ENCODE peak calls at places on chromosomes 3 and 15, in nine cellular contexts. One of them, this sample, is unnamed.

GRCh38 chr3:76554717-76555116 is 485.2 kb upstream of the ROBO2 start:
- DNase-seq in kidney: no peak
- DNase-seq in gastrocnemius medialis: no peak
- DNase-seq in adrenal gland: no peak
- DNase-seq in brain microvascular endothelial cell: peak
- DNase-seq in CD8-positive, alpha-beta T cell: no peak
- DNase-seq in cardiac muscle cell: no peak
- DNase-seq in heart left ventricle: no peak
- DNase-seq in sigmoid colon: no peak
- DNase-seq in this sample: no peak

GRCh38 chr15:101133751-101134261 is 118.0 kb downstream of the CHSY1 start:
- DNase-seq in kidney: peak
- DNase-seq in gastrocnemius medialis: no peak
- DNase-seq in adrenal gland: no peak
- DNase-seq in brain microvascular endothelial cell: no peak
- DNase-seq in CD8-positive, alpha-beta T cell: no peak
- DNase-seq in cardiac muscle cell: no peak
- DNase-seq in heart left ventricle: no peak
- DNase-seq in sigmoid colon: no peak
- DNase-seq in this sample: no peak

GRCh38 chr15:56832125-56832524 is 86.3 kb upstream of the TCF12 start:
- DNase-seq in kidney: no peak
- DNase-seq in gastrocnemius medialis: peak
- DNase-seq in adrenal gland: peak
- DNase-seq in brain microvascular endothelial cell: no peak
- DNase-seq in CD8-positive, alpha-beta T cell: no peak
- DNase-seq in cardiac muscle cell: no peak
- DNase-seq in heart left ventricle: peak
- DNase-seq in sigmoid colon: peak
- DNase-seq in this sample: peak

GRCh38 chr3:165389653-165390052 is 193.5 kb upstream of the SLITRK3 start:
- DNase-seq in kidney: no peak
- DNase-seq in gastrocnemius medialis: no peak
- DNase-seq in adrenal gland: no peak
- DNase-seq in brain microvascular endothelial cell: no peak
- DNase-seq in CD8-positive, alpha-beta T cell: no peak
- DNase-seq in cardiac muscle cell: no peak
- DNase-seq in heart left ventricle: no peak
- DNase-seq in sigmoid colon: no peak
- DNase-seq in this sample: no peak

GRCh38 chr15:78242128-78242527 is 7.8 kb upstream of the ACSBG1 start:
- DNase-seq in kidney: no peak
- DNase-seq in gastrocnemius medialis: no peak
- DNase-seq in adrenal gland: no peak
- DNase-seq in brain microvascular endothelial cell: no peak
- DNase-seq in CD8-positive, alpha-beta T cell: no peak
- DNase-seq in cardiac muscle cell: peak
- DNase-seq in heart left ventricle: no peak
- DNase-seq in sigmoid colon: peak
- DNase-seq in this sample: no peak

GRCh38 chr3:54557538-54558419 is 370.1 kb downstream of the LRTM1 start:
- DNase-seq in kidney: no peak
- DNase-seq in gastrocnemius medialis: no peak
- DNase-seq in adrenal gland: no peak
- DNase-seq in brain microvascular endothelial cell: no peak
- DNase-seq in CD8-positive, alpha-beta T cell: no peak
- DNase-seq in cardiac muscle cell: no peak
- DNase-seq in heart left ventricle: no peak
- DNase-seq in sigmoid colon: no peak
- DNase-seq in this sample: no peak

GRCh38 chr3:188888321-188889056 is 283.3 kb upstream of the TPRG1 start:
- DNase-seq in kidney: no peak
- DNase-seq in gastrocnemius medialis: no peak
- DNase-seq in adrenal gland: no peak
- DNase-seq in brain microvascular endothelial cell: no peak
- DNase-seq in CD8-positive, alpha-beta T cell: no peak
- DNase-seq in cardiac muscle cell: no peak
- DNase-seq in heart left ventricle: no peak
- DNase-seq in sigmoid colon: no peak
- DNase-seq in this sample: no peak

GRCh38 chr15:38398134-38398533 is 55.8 kb upstream of the FAM98B start:
- DNase-seq in kidney: no peak
- DNase-seq in gastrocnemius medialis: peak
- DNase-seq in adrenal gland: peak
- DNase-seq in brain microvascular endothelial cell: peak
- DNase-seq in CD8-positive, alpha-beta T cell: no peak
- DNase-seq in cardiac muscle cell: no peak
- DNase-seq in heart left ventricle: peak
- DNase-seq in sigmoid colon: peak
- DNase-seq in this sample: peak

GRCh38 chr3:9951962-9952805 is at the start of gene PRRT3:
- DNase-seq in kidney: peak
- DNase-seq in gastrocnemius medialis: no peak
- DNase-seq in adrenal gland: no peak
- DNase-seq in brain microvascular endothelial cell: peak
- DNase-seq in CD8-positive, alpha-beta T cell: peak
- DNase-seq in cardiac muscle cell: peak
- DNase-seq in heart left ventricle: no peak
- DNase-seq in sigmoid colon: no peak
- DNase-seq in this sample: no peak

GRCh38 chr15:68791431-68792283 is 29.0 kb downstream of the ANP32A start:
- DNase-seq in kidney: no peak
- DNase-seq in gastrocnemius medialis: no peak
- DNase-seq in adrenal gland: no peak
- DNase-seq in brain microvascular endothelial cell: no peak
- DNase-seq in CD8-positive, alpha-beta T cell: peak
- DNase-seq in cardiac muscle cell: no peak
- DNase-seq in heart left ventricle: no peak
- DNase-seq in sigmoid colon: no peak
- DNase-seq in this sample: no peak

GRCh38 chr15:73387507-73388255 is 18.9 kb upstream of the HCN4 start:
- DNase-seq in kidney: no peak
- DNase-seq in gastrocnemius medialis: no peak
- DNase-seq in adrenal gland: no peak
- DNase-seq in brain microvascular endothelial cell: peak
- DNase-seq in CD8-positive, alpha-beta T cell: no peak
- DNase-seq in cardiac muscle cell: peak
- DNase-seq in heart left ventricle: no peak
- DNase-seq in sigmoid colon: no peak
- DNase-seq in this sample: no peak

GRCh38 chr3:185825639-185826481 is 1.0 kb upstream of the IGF2BP2 start:
- DNase-seq in kidney: peak
- DNase-seq in gastrocnemius medialis: no peak
- DNase-seq in adrenal gland: peak
- DNase-seq in brain microvascular endothelial cell: no peak
- DNase-seq in CD8-positive, alpha-beta T cell: peak
- DNase-seq in cardiac muscle cell: peak
- DNase-seq in heart left ventricle: peak
- DNase-seq in sigmoid colon: peak
- DNase-seq in this sample: peak

GRCh38 chr3:98778852-98779379 is 15.8 kb downstream of the ST3GAL6 start:
- DNase-seq in kidney: no peak
- DNase-seq in gastrocnemius medialis: no peak
- DNase-seq in adrenal gland: peak
- DNase-seq in brain microvascular endothelial cell: peak
- DNase-seq in CD8-positive, alpha-beta T cell: no peak
- DNase-seq in cardiac muscle cell: no peak
- DNase-seq in heart left ventricle: no peak
- DNase-seq in sigmoid colon: no peak
- DNase-seq in this sample: no peak

GRCh38 chr15:43215961-43216360 is 4.9 kb downstream of the EPB42 start:
- DNase-seq in kidney: no peak
- DNase-seq in gastrocnemius medialis: no peak
- DNase-seq in adrenal gland: no peak
- DNase-seq in brain microvascular endothelial cell: peak
- DNase-seq in CD8-positive, alpha-beta T cell: no peak
- DNase-seq in cardiac muscle cell: no peak
- DNase-seq in heart left ventricle: no peak
- DNase-seq in sigmoid colon: no peak
- DNase-seq in this sample: no peak

GRCh38 chr3:112634786-112635541 is 6.0 kb downstream of the CCDC80 start:
- DNase-seq in kidney: no peak
- DNase-seq in gastrocnemius medialis: no peak
- DNase-seq in adrenal gland: no peak
- DNase-seq in brain microvascular endothelial cell: no peak
- DNase-seq in CD8-positive, alpha-beta T cell: no peak
- DNase-seq in cardiac muscle cell: no peak
- DNase-seq in heart left ventricle: no peak
- DNase-seq in sigmoid colon: no peak
- DNase-seq in this sample: no peak

GRCh38 chr3:48502728-48503168 is 1.2 kb downstream of the SHISA5 start:
- DNase-seq in kidney: peak
- DNase-seq in gastrocnemius medialis: peak
- DNase-seq in adrenal gland: peak
- DNase-seq in brain microvascular endothelial cell: no peak
- DNase-seq in CD8-positive, alpha-beta T cell: no peak
- DNase-seq in cardiac muscle cell: no peak
- DNase-seq in heart left ventricle: peak
- DNase-seq in sigmoid colon: peak
- DNase-seq in this sample: peak

GRCh38 chr3:64871955-64872354 is 184.2 kb upstream of the ADAMTS9 start:
- DNase-seq in kidney: no peak
- DNase-seq in gastrocnemius medialis: no peak
- DNase-seq in adrenal gland: no peak
- DNase-seq in brain microvascular endothelial cell: no peak
- DNase-seq in CD8-positive, alpha-beta T cell: no peak
- DNase-seq in cardiac muscle cell: no peak
- DNase-seq in heart left ventricle: no peak
- DNase-seq in sigmoid colon: no peak
- DNase-seq in this sample: no peak

GRCh38 chr3:194569252-194569651 is 64.0 kb downstream of the TMEM44 start:
- DNase-seq in kidney: no peak
- DNase-seq in gastrocnemius medialis: no peak
- DNase-seq in adrenal gland: no peak
- DNase-seq in brain microvascular endothelial cell: no peak
- DNase-seq in CD8-positive, alpha-beta T cell: no peak
- DNase-seq in cardiac muscle cell: no peak
- DNase-seq in heart left ventricle: no peak
- DNase-seq in sigmoid colon: no peak
- DNase-seq in this sample: no peak

GRCh38 chr15:96166223-96167200 is 164.0 kb upstream of the NR2F2 start:
- DNase-seq in kidney: no peak
- DNase-seq in gastrocnemius medialis: no peak
- DNase-seq in adrenal gland: no peak
- DNase-seq in brain microvascular endothelial cell: no peak
- DNase-seq in CD8-positive, alpha-beta T cell: no peak
- DNase-seq in cardiac muscle cell: peak
- DNase-seq in heart left ventricle: no peak
- DNase-seq in sigmoid colon: no peak
- DNase-seq in this sample: no peak

GRCh38 chr3:56758539-56758981 is 43.2 kb downstream of the ARHGEF3 start:
- DNase-seq in kidney: no peak
- DNase-seq in gastrocnemius medialis: no peak
- DNase-seq in adrenal gland: peak
- DNase-seq in brain microvascular endothelial cell: peak
- DNase-seq in CD8-positive, alpha-beta T cell: peak
- DNase-seq in cardiac muscle cell: no peak
- DNase-seq in heart left ventricle: no peak
- DNase-seq in sigmoid colon: no peak
- DNase-seq in this sample: no peak

GRCh38 chr3:128987297-128987696 is 6.6 kb downstream of the CFAP92 start:
- DNase-seq in kidney: no peak
- DNase-seq in gastrocnemius medialis: no peak
- DNase-seq in adrenal gland: no peak
- DNase-seq in brain microvascular endothelial cell: no peak
- DNase-seq in CD8-positive, alpha-beta T cell: no peak
- DNase-seq in cardiac muscle cell: no peak
- DNase-seq in heart left ventricle: no peak
- DNase-seq in sigmoid colon: no peak
- DNase-seq in this sample: no peak
- H3K27ac ChIP-seq in kidney: no peak
- H3K27ac ChIP-seq in gastrocnemius medialis: no peak
- H3K27ac ChIP-seq in adrenal gland: no peak
- H3K27ac ChIP-seq in brain microvascular endothelial cell: no peak
- H3K27ac ChIP-seq in CD8-positive, alpha-beta T cell: no peak
- H3K27ac ChIP-seq in cardiac muscle cell: no peak
- H3K27ac ChIP-seq in heart left ventricle: no peak
- H3K27ac ChIP-seq in sigmoid colon: no peak
- H3K27ac ChIP-seq in this sample: no peak

GRCh38 chr3:129239992-129240391 is 9.4 kb upstream of the COPG1 start:
- DNase-seq in kidney: no peak
- DNase-seq in gastrocnemius medialis: no peak
- DNase-seq in adrenal gland: no peak
- DNase-seq in brain microvascular endothelial cell: no peak
- DNase-seq in CD8-positive, alpha-beta T cell: no peak
- DNase-seq in cardiac muscle cell: no peak
- DNase-seq in heart left ventricle: no peak
- DNase-seq in sigmoid colon: no peak
- DNase-seq in this sample: no peak
- H3K27ac ChIP-seq in kidney: no peak
- H3K27ac ChIP-seq in gastrocnemius medialis: no peak
- H3K27ac ChIP-seq in adrenal gland: no peak
- H3K27ac ChIP-seq in brain microvascular endothelial cell: no peak
- H3K27ac ChIP-seq in CD8-positive, alpha-beta T cell: no peak
- H3K27ac ChIP-seq in cardiac muscle cell: no peak
- H3K27ac ChIP-seq in heart left ventricle: peak
- H3K27ac ChIP-seq in sigmoid colon: no peak
- H3K27ac ChIP-seq in this sample: peak

GRCh38 chr15:86839502-86839901 is 759.8 kb downstream of the AGBL1 start:
- DNase-seq in kidney: no peak
- DNase-seq in gastrocnemius medialis: no peak
- DNase-seq in adrenal gland: no peak
- DNase-seq in brain microvascular endothelial cell: no peak
- DNase-seq in CD8-positive, alpha-beta T cell: no peak
- DNase-seq in cardiac muscle cell: no peak
- DNase-seq in heart left ventricle: no peak
- DNase-seq in sigmoid colon: no peak
- DNase-seq in this sample: no peak
- H3K27ac ChIP-seq in kidney: no peak
- H3K27ac ChIP-seq in gastrocnemius medialis: no peak
- H3K27ac ChIP-seq in adrenal gland: no peak
- H3K27ac ChIP-seq in brain microvascular endothelial cell: no peak
- H3K27ac ChIP-seq in CD8-positive, alpha-beta T cell: no peak
- H3K27ac ChIP-seq in cardiac muscle cell: no peak
- H3K27ac ChIP-seq in heart left ventricle: no peak
- H3K27ac ChIP-seq in sigmoid colon: no peak
- H3K27ac ChIP-seq in this sample: no peak

DNA sequence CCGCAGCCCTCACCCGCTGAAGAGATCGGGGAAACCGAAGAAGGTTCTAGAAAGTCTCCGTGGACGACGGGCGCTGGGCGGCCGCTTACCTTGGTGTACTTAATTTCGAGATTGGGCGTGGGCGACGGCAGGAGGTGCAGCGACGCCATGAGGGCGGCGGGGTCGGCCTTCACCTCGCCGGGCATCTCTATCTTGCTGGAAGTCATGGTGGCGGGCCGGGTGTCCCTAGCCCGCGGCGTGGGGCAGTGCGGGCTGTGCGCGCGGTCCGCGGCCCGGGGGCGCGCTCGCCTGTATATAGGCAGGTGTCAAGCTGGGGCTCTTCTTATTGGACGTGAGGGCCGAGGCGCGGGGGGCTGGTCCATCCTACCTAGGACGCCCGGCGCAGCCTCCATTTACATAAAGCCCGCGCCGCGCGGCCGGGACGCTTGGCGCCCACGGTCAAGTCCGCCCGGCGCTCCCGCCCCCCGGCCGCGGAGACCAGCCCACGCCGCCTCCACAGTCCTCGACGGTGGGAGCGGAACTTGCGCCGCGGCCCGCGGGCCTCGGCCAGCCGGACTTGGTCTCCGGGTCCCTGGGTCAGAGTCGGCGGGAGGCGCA is at the start of gene ALDH1A2:
- DNase-seq in kidney: peak
- DNase-seq in gastrocnemius medialis: peak
- DNase-seq in adrenal gland: no peak
- DNase-seq in brain microvascular endothelial cell: no peak
- DNase-seq in CD8-positive, alpha-beta T cell: no peak
- DNase-seq in cardiac muscle cell: peak
- DNase-seq in heart left ventricle: peak
- DNase-seq in sigmoid colon: peak
- DNase-seq in this sample: peak
- H3K27ac ChIP-seq in kidney: peak
- H3K27ac ChIP-seq in gastrocnemius medialis: peak
- H3K27ac ChIP-seq in adrenal gland: no peak
- H3K27ac ChIP-seq in brain microvascular endothelial cell: no peak
- H3K27ac ChIP-seq in CD8-positive, alpha-beta T cell: no peak
- H3K27ac ChIP-seq in cardiac muscle cell: no peak
- H3K27ac ChIP-seq in heart left ventricle: peak
- H3K27ac ChIP-seq in sigmoid colon: no peak
- H3K27ac ChIP-seq in this sample: peak